ENCODE peak calls at places on chromosomes 6 and 20, in eight cellular contexts. J, M, U, H, E, K, W and T are unnamed samples.

GRCh38 chr6:16139541-16139940 is 10.7 kb downstream of the MYLIP start:
- DNase-seq in J (no peak), M (no peak), U (no peak), H (no peak), E (no peak), K (no peak), W (no peak), T (no peak)

GRCh38 chr6:123838612-123839279 is 35.1 kb downstream of the NKAIN2 start:
- DNase-seq in J (no peak), M (no peak), U (no peak), H (no peak), E (no peak), K (no peak), W (no peak), T (no peak)

GRCh38 chr6:79833264-79833663 is 114.1 kb downstream of the ELOVL4 start:
- DNase-seq in J (no peak), M (no peak), U (no peak), H (peak), E (no peak), K (no peak), W (no peak), T (no peak)

GRCh38 chr20:24765316-24766142 is 183.5 kb upstream of the CST7 start:
- DNase-seq in J (no peak), M (no peak), U (no peak), H (no peak), E (no peak), K (no peak), W (no peak), T (no peak)

GRCh38 chr6:22785036-22785435 is 215.7 kb downstream of the HDGFL1 start:
- DNase-seq in J (no peak), M (no peak), U (no peak), H (peak), E (no peak), K (peak), W (no peak), T (no peak)

GRCh38 chr6:158867381-158868121 is 48.4 kb upstream of the EZR start:
- DNase-seq in J (peak), M (no peak), U (no peak), H (no peak), E (no peak), K (no peak), W (no peak), T (no peak)

GRCh38 chr6:155314773-155315515 is 660 bp upstream of the TFB1M start:
- DNase-seq in J (peak), M (peak), U (peak), H (peak), E (peak), K (peak), W (peak), T (peak)

GRCh38 chr6:167827588-167828324 is 1.0 kb downstream of the AFDN start:
- DNase-seq in J (peak), M (peak), U (no peak), H (peak), E (no peak), K (peak), W (peak), T (peak)

GRCh38 chr20:32465092-32465900 is 107.2 kb downstream of the ASXL1 start:
- DNase-seq in J (peak), M (peak), U (no peak), H (peak), E (peak), K (peak), W (peak), T (no peak)

DNA sequence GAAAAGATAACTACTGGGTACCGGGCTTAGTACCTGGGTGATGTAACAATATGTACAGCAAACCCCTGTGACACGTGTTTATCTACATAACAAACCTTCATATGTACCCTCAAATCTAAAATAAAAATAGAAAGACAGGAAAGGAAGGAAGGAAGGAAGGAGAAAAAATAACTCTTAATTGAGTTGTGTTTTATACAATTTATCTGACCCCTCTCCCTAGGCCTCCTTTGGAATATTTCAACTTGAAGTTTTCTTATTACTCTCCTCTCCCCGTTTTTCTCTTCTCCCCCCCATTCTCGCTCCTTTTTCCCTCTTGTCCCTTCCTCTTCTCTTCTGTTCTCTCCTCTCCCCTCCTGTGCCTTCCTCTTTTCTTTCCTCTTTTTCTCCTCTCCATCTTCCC is 156.1 kb downstream of the F13A1 start:
- DNase-seq in J (no peak), M (no peak), U (no peak), H (no peak), E (no peak), K (no peak), W (no peak), T (no peak)
- TF ChIP-seq CTCF in J (no peak), M (no peak), U (no peak), H (no peak), E (no peak), K (no peak), W (no peak), T (no peak)

DNA sequence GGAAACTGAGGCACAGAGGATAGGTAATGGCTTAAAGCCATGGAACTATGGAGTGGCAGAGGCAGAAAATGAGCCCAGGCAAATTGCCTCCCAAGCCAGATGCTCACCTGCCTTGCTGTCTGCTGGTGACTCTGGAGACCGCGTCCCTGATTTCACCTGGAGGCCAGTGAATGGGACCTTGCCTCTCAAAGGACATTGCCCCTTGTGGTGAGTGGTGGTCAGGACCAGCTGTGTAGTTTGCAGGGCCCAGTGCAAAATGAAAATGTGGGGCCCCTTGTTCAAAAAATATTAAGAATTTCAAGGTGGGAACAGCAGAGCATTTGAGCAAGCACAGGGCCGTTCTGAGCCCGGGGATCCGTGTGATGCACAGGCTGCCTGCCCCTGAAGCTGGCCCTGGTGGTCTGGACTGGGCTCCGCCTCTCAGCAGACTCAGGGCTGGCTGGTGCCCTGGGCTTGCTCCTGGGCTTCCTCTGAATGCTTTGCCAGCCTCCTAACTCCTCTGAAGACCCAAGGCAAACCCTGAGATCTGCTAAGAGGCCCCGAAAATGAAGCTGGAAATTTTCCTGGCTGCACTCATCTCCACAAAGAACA is 19.8 kb upstream of the KCNG1 start:
- DNase-seq in J (no peak), M (no peak), U (no peak), H (no peak), E (no peak), K (no peak), W (no peak), T (no peak)
- TF ChIP-seq CTCF in J (no peak), M (no peak), U (no peak), H (peak), E (peak), K (peak), W (no peak), T (peak)

GRCh38 chr20:14214046-14214445 is 123.4 kb downstream of the FLRT3 start:
- DNase-seq in J (no peak), M (no peak), U (no peak), H (no peak), E (no peak), K (no peak), W (no peak), T (no peak)

GRCh38 chr20:14223806-14224205 is 113.6 kb downstream of the FLRT3 start:
- DNase-seq in J (no peak), M (no peak), U (no peak), H (no peak), E (no peak), K (no peak), W (no peak), T (no peak)

GRCh38 chr20:14220986-14221385 is 116.4 kb downstream of the FLRT3 start:
- DNase-seq in J (no peak), M (no peak), U (no peak), H (no peak), E (no peak), K (no peak), W (no peak), T (no peak)

DNA sequence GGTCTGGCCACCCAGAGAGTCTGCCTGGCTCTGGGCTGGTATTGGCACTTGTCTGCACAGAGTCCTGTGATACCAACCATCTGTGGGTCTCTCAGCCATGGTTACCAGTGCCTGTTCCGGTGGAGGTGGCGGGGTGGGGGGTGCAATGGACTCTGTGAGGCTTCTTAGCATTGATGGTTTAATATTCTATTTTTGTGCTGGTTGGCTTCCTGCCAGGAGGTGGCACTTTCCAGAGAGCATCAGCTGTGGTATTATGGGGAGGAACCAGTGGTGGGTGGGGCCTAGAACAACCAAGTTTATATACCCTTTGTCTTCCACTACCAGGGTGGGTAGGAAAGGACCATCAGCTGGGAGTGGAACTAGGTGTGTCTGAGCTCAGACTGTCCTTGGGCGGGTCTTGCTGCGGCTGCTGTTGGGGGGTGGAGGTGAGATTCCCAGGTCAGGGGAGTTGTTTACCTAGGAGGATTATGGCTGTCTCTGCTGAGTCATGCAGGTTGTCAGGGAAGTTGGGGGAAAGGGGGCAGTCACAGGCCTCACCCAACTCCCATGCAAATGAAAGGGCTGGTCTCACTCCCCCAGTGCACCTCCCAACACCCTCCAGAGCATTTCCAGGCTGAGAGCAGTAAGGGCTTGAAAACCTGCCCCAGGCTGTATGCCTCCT is 117.5 kb downstream of the FLRT3 start:
- DNase-seq in J (peak), M (no peak), U (no peak), H (no peak), E (no peak), K (no peak), W (peak), T (no peak)
- TF ChIP-seq CTCF in J (no peak), M (no peak), U (no peak), H (no peak), E (no peak), K (no peak), W (no peak), T (no peak)

DNA sequence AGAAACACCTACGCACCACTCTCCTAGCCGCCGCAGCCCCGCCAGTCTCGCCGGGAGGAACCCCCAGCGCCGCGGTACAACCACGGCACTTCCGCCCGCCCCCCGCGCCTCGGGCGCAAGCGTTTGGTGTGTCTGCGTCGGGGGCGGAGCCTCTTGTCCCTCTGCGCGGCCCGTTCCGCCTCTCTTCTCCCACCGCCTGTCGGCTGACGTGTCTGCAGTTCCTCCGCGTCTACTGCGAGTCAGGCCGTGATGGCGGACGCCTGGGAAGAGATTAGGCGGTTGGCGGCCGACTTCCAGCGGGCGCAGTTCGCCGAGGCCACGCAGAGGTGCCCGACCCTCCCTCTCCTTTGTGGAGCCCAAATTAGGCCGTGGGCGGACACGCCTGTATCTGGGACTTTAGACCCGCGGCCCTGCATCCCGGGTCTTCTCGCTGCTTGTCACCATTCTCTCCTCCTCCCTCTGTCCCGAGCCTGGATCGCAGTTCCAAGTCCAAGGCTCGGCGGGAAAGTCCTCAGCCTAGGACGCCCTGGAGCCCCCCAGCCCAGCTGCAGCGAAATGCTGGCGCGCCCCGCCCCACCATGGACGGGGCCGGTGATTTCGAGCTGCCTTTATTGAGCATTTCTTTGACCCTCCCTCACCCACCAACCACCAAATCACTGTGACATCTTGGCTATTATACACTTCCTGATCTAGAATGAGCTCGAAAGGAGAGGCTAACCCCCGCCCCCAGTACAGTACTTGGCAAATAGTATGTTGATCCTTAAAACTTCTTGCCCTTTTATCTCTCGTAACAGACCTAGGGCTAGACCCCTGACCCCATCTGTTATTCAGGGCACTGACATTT is at the start of gene UFL1:
- DNase-seq in J (peak), M (peak), U (peak), H (peak), E (peak), K (peak), W (peak), T (peak)
- TF ChIP-seq CTCF in J (peak), M (no peak), U (no peak), H (no peak), E (no peak), K (no peak), W (no peak), T (no peak)

GRCh38 chr6:161104966-161105365 is 113.4 kb downstream of the MAP3K4 start:
- DNase-seq in J (no peak), M (no peak), U (no peak), H (no peak), E (no peak), K (no peak), W (no peak), T (no peak)

GRCh38 chr6:161103475-161103874 is 111.9 kb downstream of the MAP3K4 start:
- DNase-seq in J (no peak), M (no peak), U (no peak), H (no peak), E (no peak), K (no peak), W (no peak), T (no peak)

GRCh38 chr6:161100072-161100471 is 108.5 kb downstream of the MAP3K4 start:
- DNase-seq in J (no peak), M (no peak), U (no peak), H (no peak), E (no peak), K (no peak), W (no peak), T (no peak)

GRCh38 chr6:161105408-161105807 is 113.8 kb downstream of the MAP3K4 start:
- DNase-seq in J (no peak), M (no peak), U (no peak), H (no peak), E (no peak), K (no peak), W (no peak), T (no peak)

GRCh38 chr6:161101517-161101916 is 109.9 kb downstream of the MAP3K4 start:
- DNase-seq in J (no peak), M (no peak), U (no peak), H (no peak), E (no peak), K (no peak), W (no peak), T (no peak)
- TF ChIP-seq CTCF in J (peak), M (no peak), U (no peak), H (peak), E (peak), K (peak), W (no peak), T (peak)

GRCh38 chr20:45229264-45230056 is 8.3 kb downstream of the SEMG2 start:
- DNase-seq in J (peak), M (no peak), U (no peak), H (peak), E (no peak), K (no peak), W (no peak), T (no peak)
- TF ChIP-seq CTCF in J (peak), M (no peak), U (no peak), H (peak), E (peak), K (peak), W (peak), T (peak)